ENCODE peak calls at places on chromosomes 5 and 9, in seven cellular contexts. One of them, this sample, is unnamed.

GRCh38 chr5:138096363-138096762 is 12.5 kb downstream of the WNT8A start:
- DNase-seq in SK-N-SH: no peak
- DNase-seq in sigmoid colon: no peak
- DNase-seq in HepG2: no peak
- DNase-seq in GM12892: no peak
- DNase-seq in suprapubic skin: no peak
- DNase-seq in H1: no peak
- DNase-seq in this sample: no peak

GRCh38 chr9:88777498-88778312 is 213.6 kb upstream of the S1PR3 start:
- DNase-seq in SK-N-SH: no peak
- DNase-seq in sigmoid colon: no peak
- DNase-seq in HepG2: no peak
- DNase-seq in GM12892: no peak
- DNase-seq in suprapubic skin: no peak
- DNase-seq in H1: no peak
- DNase-seq in this sample: peak; percentile 58

GRCh38 chr5:10762776-10763500 is 1.9 kb upstream of the DAP start:
- DNase-seq in SK-N-SH: no peak
- DNase-seq in sigmoid colon: no peak
- DNase-seq in HepG2: no peak
- DNase-seq in GM12892: no peak
- DNase-seq in suprapubic skin: no peak
- DNase-seq in H1: no peak
- DNase-seq in this sample: no peak

GRCh38 chr5:107814183-107814582 is 143.4 kb upstream of the EFNA5 start:
- DNase-seq in SK-N-SH: no peak
- DNase-seq in sigmoid colon: no peak
- DNase-seq in HepG2: peak; percentile 6
- DNase-seq in GM12892: no peak
- DNase-seq in suprapubic skin: no peak
- DNase-seq in H1: no peak
- DNase-seq in this sample: no peak

GRCh38 chr9:6788175-6789016 is 30.6 kb downstream of the KDM4C start:
- DNase-seq in SK-N-SH: no peak
- DNase-seq in sigmoid colon: peak; percentile 17
- DNase-seq in HepG2: peak; percentile 94
- DNase-seq in GM12892: no peak
- DNase-seq in suprapubic skin: no peak
- DNase-seq in H1: no peak
- DNase-seq in this sample: no peak

GRCh38 chr5:129241755-129242154 is 147.2 kb downstream of the ISOC1 start:
- DNase-seq in SK-N-SH: no peak
- DNase-seq in sigmoid colon: no peak
- DNase-seq in HepG2: no peak
- DNase-seq in GM12892: no peak
- DNase-seq in suprapubic skin: no peak
- DNase-seq in H1: no peak
- DNase-seq in this sample: no peak

GRCh38 chr5:79133121-79133656 is 21.6 kb downstream of the BHMT start:
- DNase-seq in SK-N-SH: peak; percentile 30
- DNase-seq in sigmoid colon: no peak
- DNase-seq in HepG2: peak; percentile 7
- DNase-seq in GM12892: no peak
- DNase-seq in suprapubic skin: no peak
- DNase-seq in H1: no peak
- DNase-seq in this sample: no peak

GRCh38 chr5:176780071-176780850 is 30.1 kb upstream of the UNC5A start:
- DNase-seq in SK-N-SH: no peak
- DNase-seq in sigmoid colon: peak; percentile 35
- DNase-seq in HepG2: no peak
- DNase-seq in GM12892: no peak
- DNase-seq in suprapubic skin: peak; percentile 47
- DNase-seq in H1: no peak
- DNase-seq in this sample: no peak

GRCh38 chr9:37336150-37336549 is 86.3 kb upstream of the GRHPR start:
- DNase-seq in SK-N-SH: no peak
- DNase-seq in sigmoid colon: no peak
- DNase-seq in HepG2: no peak
- DNase-seq in GM12892: no peak
- DNase-seq in suprapubic skin: no peak
- DNase-seq in H1: no peak
- DNase-seq in this sample: no peak

DNA sequence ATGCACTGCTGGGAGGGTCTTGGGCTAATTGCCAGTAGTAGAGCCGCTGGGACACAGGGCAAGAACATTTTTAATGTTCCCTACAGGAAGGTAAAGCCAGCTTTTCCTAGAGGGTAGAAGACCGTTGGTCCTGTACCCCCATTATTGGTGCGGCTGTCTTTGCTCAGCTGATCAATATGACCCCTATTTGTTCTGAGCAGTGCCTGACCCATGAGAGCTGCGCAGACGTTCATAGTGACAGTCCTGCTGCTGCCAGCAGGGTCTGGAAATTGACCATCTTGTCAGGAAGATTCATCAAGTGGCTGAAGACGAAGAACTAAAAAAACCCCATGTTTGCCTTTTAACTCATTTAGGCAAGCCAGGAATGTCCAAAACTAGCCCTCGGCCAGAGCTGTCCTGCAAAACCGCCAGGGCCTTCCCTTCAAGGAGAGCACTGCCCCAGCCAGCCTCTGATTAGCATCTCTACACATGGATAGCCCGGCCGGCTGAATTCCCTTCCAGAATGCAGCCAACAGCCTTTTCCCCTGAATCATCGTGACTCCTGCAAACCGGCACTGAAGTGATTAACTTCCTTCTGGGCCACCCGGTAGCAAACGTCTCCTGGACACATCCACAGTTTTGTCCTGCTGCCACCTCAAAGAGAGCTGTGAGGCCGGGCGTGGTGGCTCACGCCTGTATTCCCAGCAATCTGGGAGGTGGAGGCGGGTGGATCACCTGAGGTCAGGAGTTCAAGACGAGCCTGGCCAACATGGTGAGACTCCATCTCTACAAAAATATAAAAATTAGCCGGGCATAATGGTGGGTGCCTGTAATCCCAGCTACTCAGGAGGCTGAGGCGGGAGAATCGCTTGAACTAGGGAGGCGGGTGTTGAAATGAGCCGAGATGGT is 20.9 kb upstream of the EEIG1 start:
- DNase-seq in SK-N-SH: peak; percentile 72
- DNase-seq in sigmoid colon: no peak
- DNase-seq in HepG2: no peak
- DNase-seq in GM12892: no peak
- DNase-seq in suprapubic skin: no peak
- DNase-seq in H1: no peak
- DNase-seq in this sample: no peak
- TF ChIP-seq POLR2AphosphoS5 in SK-N-SH: peak; percentile 78
- TF ChIP-seq POLR2AphosphoS5 in sigmoid colon: no peak
- TF ChIP-seq POLR2AphosphoS5 in HepG2: no peak
- TF ChIP-seq POLR2AphosphoS5 in GM12892: no peak
- TF ChIP-seq POLR2AphosphoS5 in suprapubic skin: no peak
- TF ChIP-seq POLR2AphosphoS5 in H1: no peak
- TF ChIP-seq POLR2AphosphoS5 in this sample: no peak

GRCh38 chr9:75885652-75886051 is 4.8 kb upstream of the PCSK5 start:
- DNase-seq in SK-N-SH: no peak
- DNase-seq in sigmoid colon: no peak
- DNase-seq in HepG2: no peak
- DNase-seq in GM12892: no peak
- DNase-seq in suprapubic skin: no peak
- DNase-seq in H1: no peak
- DNase-seq in this sample: no peak
- TF ChIP-seq POLR2AphosphoS5 in SK-N-SH: no peak
- TF ChIP-seq POLR2AphosphoS5 in sigmoid colon: no peak
- TF ChIP-seq POLR2AphosphoS5 in HepG2: no peak
- TF ChIP-seq POLR2AphosphoS5 in GM12892: no peak
- TF ChIP-seq POLR2AphosphoS5 in suprapubic skin: no peak
- TF ChIP-seq POLR2AphosphoS5 in H1: no peak
- TF ChIP-seq POLR2AphosphoS5 in this sample: no peak

DNA sequence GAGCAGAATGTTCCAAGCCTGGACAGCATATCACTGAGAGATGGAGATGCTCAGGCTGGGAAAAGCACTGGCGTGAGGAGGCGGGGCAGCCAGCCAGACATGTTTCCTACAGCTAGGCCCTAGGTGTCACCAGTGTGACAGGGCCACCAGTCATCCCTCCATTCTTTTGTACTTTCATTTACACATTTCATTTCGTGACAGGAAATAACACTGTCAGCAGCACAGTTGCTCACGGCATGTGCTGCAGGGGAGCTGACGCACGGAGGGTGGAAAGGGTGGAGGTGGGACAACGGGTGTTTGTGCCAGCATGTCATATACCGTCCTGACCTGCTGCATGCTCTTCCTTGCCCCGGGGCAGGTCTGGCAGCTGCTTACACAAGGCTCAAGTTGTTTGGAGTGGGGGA is 14.8 kb upstream of the CEMIP2 start:
- DNase-seq in SK-N-SH: no peak
- DNase-seq in sigmoid colon: no peak
- DNase-seq in HepG2: peak; percentile 45
- DNase-seq in GM12892: no peak
- DNase-seq in suprapubic skin: peak; percentile 76
- DNase-seq in H1: no peak
- DNase-seq in this sample: peak; percentile 56
- TF ChIP-seq POLR2AphosphoS5 in SK-N-SH: no peak
- TF ChIP-seq POLR2AphosphoS5 in sigmoid colon: no peak
- TF ChIP-seq POLR2AphosphoS5 in HepG2: no peak
- TF ChIP-seq POLR2AphosphoS5 in GM12892: no peak
- TF ChIP-seq POLR2AphosphoS5 in suprapubic skin: no peak
- TF ChIP-seq POLR2AphosphoS5 in H1: no peak
- TF ChIP-seq POLR2AphosphoS5 in this sample: peak; percentile 51

GRCh38 chr5:90944116-90944515 is 385.5 kb downstream of the ADGRV1 start:
- DNase-seq in SK-N-SH: no peak
- DNase-seq in sigmoid colon: no peak
- DNase-seq in HepG2: no peak
- DNase-seq in GM12892: no peak
- DNase-seq in suprapubic skin: no peak
- DNase-seq in H1: no peak
- DNase-seq in this sample: no peak

GRCh38 chr5:90941002-90941720 is 382.6 kb downstream of the ADGRV1 start:
- DNase-seq in SK-N-SH: no peak
- DNase-seq in sigmoid colon: no peak
- DNase-seq in HepG2: no peak
- DNase-seq in GM12892: no peak
- DNase-seq in suprapubic skin: no peak
- DNase-seq in H1: no peak
- DNase-seq in this sample: no peak

GRCh38 chr5:90940227-90940995 is 381.8 kb downstream of the ADGRV1 start:
- DNase-seq in SK-N-SH: peak; percentile 63
- DNase-seq in sigmoid colon: no peak
- DNase-seq in HepG2: no peak
- DNase-seq in GM12892: no peak
- DNase-seq in suprapubic skin: no peak
- DNase-seq in H1: peak; percentile 9
- DNase-seq in this sample: no peak

GRCh38 chr5:90934738-90935137 is 376.1 kb downstream of the ADGRV1 start:
- DNase-seq in SK-N-SH: no peak
- DNase-seq in sigmoid colon: no peak
- DNase-seq in HepG2: no peak
- DNase-seq in GM12892: no peak
- DNase-seq in suprapubic skin: no peak
- DNase-seq in H1: no peak
- DNase-seq in this sample: no peak

GRCh38 chr5:90939208-90939607 is 380.6 kb downstream of the ADGRV1 start:
- DNase-seq in SK-N-SH: no peak
- DNase-seq in sigmoid colon: no peak
- DNase-seq in HepG2: no peak
- DNase-seq in GM12892: no peak
- DNase-seq in suprapubic skin: no peak
- DNase-seq in H1: no peak
- DNase-seq in this sample: no peak
- TF ChIP-seq POLR2AphosphoS5 in SK-N-SH: no peak
- TF ChIP-seq POLR2AphosphoS5 in sigmoid colon: no peak
- TF ChIP-seq POLR2AphosphoS5 in HepG2: no peak
- TF ChIP-seq POLR2AphosphoS5 in GM12892: no peak
- TF ChIP-seq POLR2AphosphoS5 in suprapubic skin: no peak
- TF ChIP-seq POLR2AphosphoS5 in H1: no peak
- TF ChIP-seq POLR2AphosphoS5 in this sample: no peak

GRCh38 chr5:17340816-17341215 is 123.4 kb downstream of the BASP1 start:
- DNase-seq in SK-N-SH: no peak
- DNase-seq in sigmoid colon: no peak
- DNase-seq in HepG2: no peak
- DNase-seq in GM12892: no peak
- DNase-seq in suprapubic skin: no peak
- DNase-seq in H1: no peak
- DNase-seq in this sample: no peak

GRCh38 chr5:17340363-17340762 is 122.9 kb downstream of the BASP1 start:
- DNase-seq in SK-N-SH: no peak
- DNase-seq in sigmoid colon: no peak
- DNase-seq in HepG2: no peak
- DNase-seq in GM12892: no peak
- DNase-seq in suprapubic skin: no peak
- DNase-seq in H1: no peak
- DNase-seq in this sample: no peak

GRCh38 chr5:17346811-17347210 is 129.4 kb downstream of the BASP1 start:
- DNase-seq in SK-N-SH: no peak
- DNase-seq in sigmoid colon: no peak
- DNase-seq in HepG2: no peak
- DNase-seq in GM12892: no peak
- DNase-seq in suprapubic skin: no peak
- DNase-seq in H1: no peak
- DNase-seq in this sample: no peak

GRCh38 chr5:17339841-17340240 is 122.4 kb downstream of the BASP1 start:
- DNase-seq in SK-N-SH: no peak
- DNase-seq in sigmoid colon: no peak
- DNase-seq in HepG2: no peak
- DNase-seq in GM12892: no peak
- DNase-seq in suprapubic skin: no peak
- DNase-seq in H1: no peak
- DNase-seq in this sample: no peak

DNA sequence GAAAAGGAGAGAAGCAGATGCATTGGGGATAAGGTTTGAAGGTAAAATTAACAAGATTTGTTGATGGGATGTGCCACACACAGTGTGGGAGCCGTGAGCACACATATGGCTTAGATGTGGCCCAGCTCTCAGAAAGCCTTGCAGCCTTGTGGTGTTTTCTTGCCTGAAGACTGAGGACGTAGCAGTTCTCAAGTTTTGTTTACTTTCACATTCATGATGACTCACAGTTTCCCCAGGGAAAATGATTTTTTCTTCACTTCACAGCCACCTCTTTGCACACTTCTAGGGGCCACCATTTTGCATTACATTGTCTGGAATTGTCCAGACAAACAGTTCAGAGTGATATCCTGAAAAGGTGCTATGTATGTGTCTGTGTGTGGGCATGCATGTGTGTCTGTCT is 126.2 kb downstream of the BASP1 start:
- DNase-seq in SK-N-SH: no peak
- DNase-seq in sigmoid colon: no peak
- DNase-seq in HepG2: no peak
- DNase-seq in GM12892: no peak
- DNase-seq in suprapubic skin: no peak
- DNase-seq in H1: no peak
- DNase-seq in this sample: no peak
- TF ChIP-seq POLR2AphosphoS5 in SK-N-SH: no peak
- TF ChIP-seq POLR2AphosphoS5 in sigmoid colon: no peak
- TF ChIP-seq POLR2AphosphoS5 in HepG2: no peak
- TF ChIP-seq POLR2AphosphoS5 in GM12892: no peak
- TF ChIP-seq POLR2AphosphoS5 in suprapubic skin: no peak
- TF ChIP-seq POLR2AphosphoS5 in H1: no peak
- TF ChIP-seq POLR2AphosphoS5 in this sample: no peak

This sample was measured in upper lobe of left lung.